ENCODE peak calls at places on chromosomes 2 and 18, in eight cellular contexts. One of them, this sample, is unnamed.

GRCh38 chr2:233422050-233422639 is 67.9 kb downstream of the DGKD start:
- DNase-seq in NCI-H774: no peak
- DNase-seq in transverse colon: peak
- DNase-seq in activated naive CD4-positive, alpha-beta T cell treated with anti-CD3 and anti-CD28 coated beads, Interleukin-2, amount 50 U/mL, for 16 hours: peak
- DNase-seq in ovary: no peak
- DNase-seq in GM04504: no peak
- DNase-seq in HT-29: peak
- DNase-seq in activated T-cell treated with anti-CD3 and anti-CD28 coated beads, Interleukin-2, amount 50 U/mL, for 48 hours: peak
- DNase-seq in this sample: peak

GRCh38 chr18:42274488-42275137 is 319.6 kb downstream of the PIK3C3 start:
- DNase-seq in NCI-H774: no peak
- DNase-seq in transverse colon: no peak
- DNase-seq in activated naive CD4-positive, alpha-beta T cell treated with anti-CD3 and anti-CD28 coated beads, Interleukin-2, amount 50 U/mL, for 16 hours: no peak
- DNase-seq in ovary: no peak
- DNase-seq in GM04504: peak
- DNase-seq in HT-29: no peak
- DNase-seq in activated T-cell treated with anti-CD3 and anti-CD28 coated beads, Interleukin-2, amount 50 U/mL, for 48 hours: no peak
- DNase-seq in this sample: no peak

GRCh38 chr2:8987413-8987812 is 16.1 kb downstream of the MBOAT2 start:
- DNase-seq in NCI-H774: no peak
- DNase-seq in transverse colon: no peak
- DNase-seq in activated naive CD4-positive, alpha-beta T cell treated with anti-CD3 and anti-CD28 coated beads, Interleukin-2, amount 50 U/mL, for 16 hours: no peak
- DNase-seq in ovary: no peak
- DNase-seq in GM04504: no peak
- DNase-seq in HT-29: no peak
- DNase-seq in activated T-cell treated with anti-CD3 and anti-CD28 coated beads, Interleukin-2, amount 50 U/mL, for 48 hours: no peak
- DNase-seq in this sample: no peak

GRCh38 chr18:48454146-48454796 is 45.1 kb upstream of the ZBTB7C start:
- DNase-seq in NCI-H774: no peak
- DNase-seq in transverse colon: no peak
- DNase-seq in activated naive CD4-positive, alpha-beta T cell treated with anti-CD3 and anti-CD28 coated beads, Interleukin-2, amount 50 U/mL, for 16 hours: no peak
- DNase-seq in ovary: no peak
- DNase-seq in GM04504: no peak
- DNase-seq in HT-29: peak
- DNase-seq in activated T-cell treated with anti-CD3 and anti-CD28 coated beads, Interleukin-2, amount 50 U/mL, for 48 hours: no peak
- DNase-seq in this sample: no peak

GRCh38 chr2:122610948-122611609 is 855.6 kb downstream of the TSN start:
- DNase-seq in NCI-H774: no peak
- DNase-seq in transverse colon: no peak
- DNase-seq in activated naive CD4-positive, alpha-beta T cell treated with anti-CD3 and anti-CD28 coated beads, Interleukin-2, amount 50 U/mL, for 16 hours: no peak
- DNase-seq in ovary: no peak
- DNase-seq in GM04504: no peak
- DNase-seq in HT-29: no peak
- DNase-seq in activated T-cell treated with anti-CD3 and anti-CD28 coated beads, Interleukin-2, amount 50 U/mL, for 48 hours: no peak
- DNase-seq in this sample: no peak

GRCh38 chr2:86470890-86471289 is 29.7 kb downstream of the KDM3A start:
- DNase-seq in NCI-H774: no peak
- DNase-seq in transverse colon: no peak
- DNase-seq in activated naive CD4-positive, alpha-beta T cell treated with anti-CD3 and anti-CD28 coated beads, Interleukin-2, amount 50 U/mL, for 16 hours: no peak
- DNase-seq in ovary: no peak
- DNase-seq in GM04504: no peak
- DNase-seq in HT-29: no peak
- DNase-seq in activated T-cell treated with anti-CD3 and anti-CD28 coated beads, Interleukin-2, amount 50 U/mL, for 48 hours: no peak
- DNase-seq in this sample: no peak

GRCh38 chr2:166573393-166573792 is 79.3 kb upstream of the SCN7A start:
- DNase-seq in NCI-H774: no peak
- DNase-seq in transverse colon: no peak
- DNase-seq in activated naive CD4-positive, alpha-beta T cell treated with anti-CD3 and anti-CD28 coated beads, Interleukin-2, amount 50 U/mL, for 16 hours: no peak
- DNase-seq in ovary: no peak
- DNase-seq in GM04504: no peak
- DNase-seq in HT-29: no peak
- DNase-seq in activated T-cell treated with anti-CD3 and anti-CD28 coated beads, Interleukin-2, amount 50 U/mL, for 48 hours: no peak
- DNase-seq in this sample: no peak

GRCh38 chr18:45320724-45321123 is 294.6 kb upstream of the SLC14A2 start:
- DNase-seq in NCI-H774: no peak
- DNase-seq in transverse colon: no peak
- DNase-seq in activated naive CD4-positive, alpha-beta T cell treated with anti-CD3 and anti-CD28 coated beads, Interleukin-2, amount 50 U/mL, for 16 hours: no peak
- DNase-seq in ovary: no peak
- DNase-seq in GM04504: no peak
- DNase-seq in HT-29: no peak
- DNase-seq in activated T-cell treated with anti-CD3 and anti-CD28 coated beads, Interleukin-2, amount 50 U/mL, for 48 hours: no peak
- DNase-seq in this sample: no peak

GRCh38 chr2:32484907-32485306 is 128.1 kb downstream of the BIRC6 start:
- DNase-seq in NCI-H774: no peak
- DNase-seq in transverse colon: no peak
- DNase-seq in activated naive CD4-positive, alpha-beta T cell treated with anti-CD3 and anti-CD28 coated beads, Interleukin-2, amount 50 U/mL, for 16 hours: no peak
- DNase-seq in ovary: no peak
- DNase-seq in GM04504: peak
- DNase-seq in HT-29: peak
- DNase-seq in activated T-cell treated with anti-CD3 and anti-CD28 coated beads, Interleukin-2, amount 50 U/mL, for 48 hours: no peak
- DNase-seq in this sample: no peak

GRCh38 chr2:172930871-172931255 is 144.8 kb upstream of the MAP3K20 start:
- DNase-seq in NCI-H774: no peak
- DNase-seq in transverse colon: no peak
- DNase-seq in activated naive CD4-positive, alpha-beta T cell treated with anti-CD3 and anti-CD28 coated beads, Interleukin-2, amount 50 U/mL, for 16 hours: no peak
- DNase-seq in ovary: no peak
- DNase-seq in GM04504: no peak
- DNase-seq in HT-29: no peak
- DNase-seq in activated T-cell treated with anti-CD3 and anti-CD28 coated beads, Interleukin-2, amount 50 U/mL, for 48 hours: no peak
- DNase-seq in this sample: no peak

GRCh38 chr18:3055201-3055600 is 42.3 kb upstream of the LPIN2 start:
- DNase-seq in NCI-H774: no peak
- DNase-seq in transverse colon: no peak
- DNase-seq in activated naive CD4-positive, alpha-beta T cell treated with anti-CD3 and anti-CD28 coated beads, Interleukin-2, amount 50 U/mL, for 16 hours: no peak
- DNase-seq in ovary: no peak
- DNase-seq in GM04504: no peak
- DNase-seq in HT-29: no peak
- DNase-seq in activated T-cell treated with anti-CD3 and anti-CD28 coated beads, Interleukin-2, amount 50 U/mL, for 48 hours: no peak
- DNase-seq in this sample: no peak

GRCh38 chr18:63131106-63131943 is 188.2 kb downstream of the BCL2 start:
- DNase-seq in NCI-H774: no peak
- DNase-seq in transverse colon: peak
- DNase-seq in activated naive CD4-positive, alpha-beta T cell treated with anti-CD3 and anti-CD28 coated beads, Interleukin-2, amount 50 U/mL, for 16 hours: peak
- DNase-seq in ovary: no peak
- DNase-seq in GM04504: peak
- DNase-seq in HT-29: peak
- DNase-seq in activated T-cell treated with anti-CD3 and anti-CD28 coated beads, Interleukin-2, amount 50 U/mL, for 48 hours: peak
- DNase-seq in this sample: no peak

GRCh38 chr2:58870704-58871103 is 629.6 kb upstream of the FANCL start:
- DNase-seq in NCI-H774: no peak
- DNase-seq in transverse colon: no peak
- DNase-seq in activated naive CD4-positive, alpha-beta T cell treated with anti-CD3 and anti-CD28 coated beads, Interleukin-2, amount 50 U/mL, for 16 hours: no peak
- DNase-seq in ovary: no peak
- DNase-seq in GM04504: no peak
- DNase-seq in HT-29: peak
- DNase-seq in activated T-cell treated with anti-CD3 and anti-CD28 coated beads, Interleukin-2, amount 50 U/mL, for 48 hours: no peak
- DNase-seq in this sample: no peak

GRCh38 chr2:230824406-230824978 is 40.2 kb upstream of the ITM2C start:
- DNase-seq in NCI-H774: peak
- DNase-seq in transverse colon: peak
- DNase-seq in activated naive CD4-positive, alpha-beta T cell treated with anti-CD3 and anti-CD28 coated beads, Interleukin-2, amount 50 U/mL, for 16 hours: peak
- DNase-seq in ovary: peak
- DNase-seq in GM04504: peak
- DNase-seq in HT-29: peak
- DNase-seq in activated T-cell treated with anti-CD3 and anti-CD28 coated beads, Interleukin-2, amount 50 U/mL, for 48 hours: peak
- DNase-seq in this sample: peak

GRCh38 chr2:42906557-42907380 is 114.4 kb upstream of the HAAO start:
- DNase-seq in NCI-H774: peak
- DNase-seq in transverse colon: peak
- DNase-seq in activated naive CD4-positive, alpha-beta T cell treated with anti-CD3 and anti-CD28 coated beads, Interleukin-2, amount 50 U/mL, for 16 hours: no peak
- DNase-seq in ovary: peak
- DNase-seq in GM04504: no peak
- DNase-seq in HT-29: peak
- DNase-seq in activated T-cell treated with anti-CD3 and anti-CD28 coated beads, Interleukin-2, amount 50 U/mL, for 48 hours: no peak
- DNase-seq in this sample: no peak

GRCh38 chr2:207160115-207160514 is 5.6 kb downstream of the KLF7 start:
- DNase-seq in NCI-H774: no peak
- DNase-seq in transverse colon: no peak
- DNase-seq in activated naive CD4-positive, alpha-beta T cell treated with anti-CD3 and anti-CD28 coated beads, Interleukin-2, amount 50 U/mL, for 16 hours: no peak
- DNase-seq in ovary: no peak
- DNase-seq in GM04504: no peak
- DNase-seq in HT-29: no peak
- DNase-seq in activated T-cell treated with anti-CD3 and anti-CD28 coated beads, Interleukin-2, amount 50 U/mL, for 48 hours: no peak
- DNase-seq in this sample: no peak

GRCh38 chr2:210502997-210503621 is 26.6 kb upstream of the LANCL1 start:
- DNase-seq in NCI-H774: peak
- DNase-seq in transverse colon: peak
- DNase-seq in activated naive CD4-positive, alpha-beta T cell treated with anti-CD3 and anti-CD28 coated beads, Interleukin-2, amount 50 U/mL, for 16 hours: no peak
- DNase-seq in ovary: peak
- DNase-seq in GM04504: peak
- DNase-seq in HT-29: peak
- DNase-seq in activated T-cell treated with anti-CD3 and anti-CD28 coated beads, Interleukin-2, amount 50 U/mL, for 48 hours: peak
- DNase-seq in this sample: peak

GRCh38 chr2:62653582-62654422 is 51.7 kb upstream of the EHBP1 start:
- DNase-seq in NCI-H774: no peak
- DNase-seq in transverse colon: no peak
- DNase-seq in activated naive CD4-positive, alpha-beta T cell treated with anti-CD3 and anti-CD28 coated beads, Interleukin-2, amount 50 U/mL, for 16 hours: no peak
- DNase-seq in ovary: no peak
- DNase-seq in GM04504: no peak
- DNase-seq in HT-29: peak
- DNase-seq in activated T-cell treated with anti-CD3 and anti-CD28 coated beads, Interleukin-2, amount 50 U/mL, for 48 hours: no peak
- DNase-seq in this sample: no peak

GRCh38 chr2:135998842-135999241 is 13.4 kb upstream of the DARS1 start:
- DNase-seq in NCI-H774: no peak
- DNase-seq in transverse colon: no peak
- DNase-seq in activated naive CD4-positive, alpha-beta T cell treated with anti-CD3 and anti-CD28 coated beads, Interleukin-2, amount 50 U/mL, for 16 hours: no peak
- DNase-seq in ovary: no peak
- DNase-seq in GM04504: no peak
- DNase-seq in HT-29: no peak
- DNase-seq in activated T-cell treated with anti-CD3 and anti-CD28 coated beads, Interleukin-2, amount 50 U/mL, for 48 hours: no peak
- DNase-seq in this sample: no peak

GRCh38 chr2:26485725-26486418 is 7.9 kb upstream of the OTOF start:
- DNase-seq in NCI-H774: no peak
- DNase-seq in transverse colon: no peak
- DNase-seq in activated naive CD4-positive, alpha-beta T cell treated with anti-CD3 and anti-CD28 coated beads, Interleukin-2, amount 50 U/mL, for 16 hours: no peak
- DNase-seq in ovary: no peak
- DNase-seq in GM04504: no peak
- DNase-seq in HT-29: no peak
- DNase-seq in activated T-cell treated with anti-CD3 and anti-CD28 coated beads, Interleukin-2, amount 50 U/mL, for 48 hours: no peak
- DNase-seq in this sample: no peak

GRCh38 chr2:129733579-129733978 is 245.9 kb upstream of the RAB6C start:
- DNase-seq in NCI-H774: no peak
- DNase-seq in transverse colon: no peak
- DNase-seq in activated naive CD4-positive, alpha-beta T cell treated with anti-CD3 and anti-CD28 coated beads, Interleukin-2, amount 50 U/mL, for 16 hours: no peak
- DNase-seq in ovary: no peak
- DNase-seq in GM04504: no peak
- DNase-seq in HT-29: no peak
- DNase-seq in activated T-cell treated with anti-CD3 and anti-CD28 coated beads, Interleukin-2, amount 50 U/mL, for 48 hours: no peak
- DNase-seq in this sample: no peak

GRCh38 chr2:30733829-30734520 is 73.3 kb downstream of the CAPN13 start:
- DNase-seq in NCI-H774: no peak
- DNase-seq in transverse colon: no peak
- DNase-seq in activated naive CD4-positive, alpha-beta T cell treated with anti-CD3 and anti-CD28 coated beads, Interleukin-2, amount 50 U/mL, for 16 hours: no peak
- DNase-seq in ovary: no peak
- DNase-seq in GM04504: no peak
- DNase-seq in HT-29: no peak
- DNase-seq in activated T-cell treated with anti-CD3 and anti-CD28 coated beads, Interleukin-2, amount 50 U/mL, for 48 hours: no peak
- DNase-seq in this sample: no peak

GRCh38 chr2:68937346-68938055 is 15.2 kb downstream of the GKN2 start:
- DNase-seq in NCI-H774: no peak
- DNase-seq in transverse colon: no peak
- DNase-seq in activated naive CD4-positive, alpha-beta T cell treated with anti-CD3 and anti-CD28 coated beads, Interleukin-2, amount 50 U/mL, for 16 hours: no peak
- DNase-seq in ovary: no peak
- DNase-seq in GM04504: no peak
- DNase-seq in HT-29: no peak
- DNase-seq in activated T-cell treated with anti-CD3 and anti-CD28 coated beads, Interleukin-2, amount 50 U/mL, for 48 hours: no peak
- DNase-seq in this sample: no peak

GRCh38 chr2:149466635-149467034 is 120.9 kb downstream of the MMADHC start:
- DNase-seq in NCI-H774: no peak
- DNase-seq in transverse colon: no peak
- DNase-seq in activated naive CD4-positive, alpha-beta T cell treated with anti-CD3 and anti-CD28 coated beads, Interleukin-2, amount 50 U/mL, for 16 hours: no peak
- DNase-seq in ovary: no peak
- DNase-seq in GM04504: no peak
- DNase-seq in HT-29: no peak
- DNase-seq in activated T-cell treated with anti-CD3 and anti-CD28 coated beads, Interleukin-2, amount 50 U/mL, for 48 hours: no peak
- DNase-seq in this sample: no peak

GRCh38 chr2:220887880-220888279 is 684.2 kb downstream of the EPHA4 start:
- DNase-seq in NCI-H774: no peak
- DNase-seq in transverse colon: no peak
- DNase-seq in activated naive CD4-positive, alpha-beta T cell treated with anti-CD3 and anti-CD28 coated beads, Interleukin-2, amount 50 U/mL, for 16 hours: no peak
- DNase-seq in ovary: no peak
- DNase-seq in GM04504: no peak
- DNase-seq in HT-29: no peak
- DNase-seq in activated T-cell treated with anti-CD3 and anti-CD28 coated beads, Interleukin-2, amount 50 U/mL, for 48 hours: no peak
- DNase-seq in this sample: no peak

GRCh38 chr2:127893494-127893893 is 7.7 kb upstream of the AMMECR1L start:
- DNase-seq in NCI-H774: no peak
- DNase-seq in transverse colon: no peak
- DNase-seq in activated naive CD4-positive, alpha-beta T cell treated with anti-CD3 and anti-CD28 coated beads, Interleukin-2, amount 50 U/mL, for 16 hours: no peak
- DNase-seq in ovary: no peak
- DNase-seq in GM04504: no peak
- DNase-seq in HT-29: no peak
- DNase-seq in activated T-cell treated with anti-CD3 and anti-CD28 coated beads, Interleukin-2, amount 50 U/mL, for 48 hours: no peak
- DNase-seq in this sample: no peak

GRCh38 chr2:43462866-43463641 is 132.8 kb downstream of the THADA start:
- DNase-seq in NCI-H774: peak
- DNase-seq in transverse colon: no peak
- DNase-seq in activated naive CD4-positive, alpha-beta T cell treated with anti-CD3 and anti-CD28 coated beads, Interleukin-2, amount 50 U/mL, for 16 hours: no peak
- DNase-seq in ovary: no peak
- DNase-seq in GM04504: no peak
- DNase-seq in HT-29: peak
- DNase-seq in activated T-cell treated with anti-CD3 and anti-CD28 coated beads, Interleukin-2, amount 50 U/mL, for 48 hours: no peak
- DNase-seq in this sample: peak

GRCh38 chr2:191165190-191165643 is 14.4 kb upstream of the STAT4 start:
- DNase-seq in NCI-H774: peak
- DNase-seq in transverse colon: no peak
- DNase-seq in activated naive CD4-positive, alpha-beta T cell treated with anti-CD3 and anti-CD28 coated beads, Interleukin-2, amount 50 U/mL, for 16 hours: no peak
- DNase-seq in ovary: no peak
- DNase-seq in GM04504: no peak
- DNase-seq in HT-29: peak
- DNase-seq in activated T-cell treated with anti-CD3 and anti-CD28 coated beads, Interleukin-2, amount 50 U/mL, for 48 hours: no peak
- DNase-seq in this sample: no peak

GRCh38 chr2:208978966-208979365 is 444.9 kb upstream of the MAP2 start:
- DNase-seq in NCI-H774: no peak
- DNase-seq in transverse colon: no peak
- DNase-seq in activated naive CD4-positive, alpha-beta T cell treated with anti-CD3 and anti-CD28 coated beads, Interleukin-2, amount 50 U/mL, for 16 hours: no peak
- DNase-seq in ovary: no peak
- DNase-seq in GM04504: no peak
- DNase-seq in HT-29: no peak
- DNase-seq in activated T-cell treated with anti-CD3 and anti-CD28 coated beads, Interleukin-2, amount 50 U/mL, for 48 hours: no peak
- DNase-seq in this sample: no peak

GRCh38 chr18:24268784-24269550 is 128.7 kb downstream of the OSBPL1A start:
- DNase-seq in NCI-H774: no peak
- DNase-seq in transverse colon: peak
- DNase-seq in activated naive CD4-positive, alpha-beta T cell treated with anti-CD3 and anti-CD28 coated beads, Interleukin-2, amount 50 U/mL, for 16 hours: no peak
- DNase-seq in ovary: no peak
- DNase-seq in GM04504: no peak
- DNase-seq in HT-29: peak
- DNase-seq in activated T-cell treated with anti-CD3 and anti-CD28 coated beads, Interleukin-2, amount 50 U/mL, for 48 hours: no peak
- DNase-seq in this sample: no peak

GRCh38 chr2:40957508-40957907 is 505.6 kb upstream of the SLC8A1 start:
- DNase-seq in NCI-H774: no peak
- DNase-seq in transverse colon: no peak
- DNase-seq in activated naive CD4-positive, alpha-beta T cell treated with anti-CD3 and anti-CD28 coated beads, Interleukin-2, amount 50 U/mL, for 16 hours: no peak
- DNase-seq in ovary: no peak
- DNase-seq in GM04504: no peak
- DNase-seq in HT-29: no peak
- DNase-seq in activated T-cell treated with anti-CD3 and anti-CD28 coated beads, Interleukin-2, amount 50 U/mL, for 48 hours: no peak
- DNase-seq in this sample: no peak

GRCh38 chr2:159362816-159363251 is 76.3 kb upstream of the WDSUB1 start:
- DNase-seq in NCI-H774: no peak
- DNase-seq in transverse colon: no peak
- DNase-seq in activated naive CD4-positive, alpha-beta T cell treated with anti-CD3 and anti-CD28 coated beads, Interleukin-2, amount 50 U/mL, for 16 hours: no peak
- DNase-seq in ovary: no peak
- DNase-seq in GM04504: no peak
- DNase-seq in HT-29: no peak
- DNase-seq in activated T-cell treated with anti-CD3 and anti-CD28 coated beads, Interleukin-2, amount 50 U/mL, for 48 hours: no peak
- DNase-seq in this sample: no peak

GRCh38 chr2:25074826-25075225 is 33.0 kb downstream of the EFR3B start:
- DNase-seq in NCI-H774: no peak
- DNase-seq in transverse colon: no peak
- DNase-seq in activated naive CD4-positive, alpha-beta T cell treated with anti-CD3 and anti-CD28 coated beads, Interleukin-2, amount 50 U/mL, for 16 hours: no peak
- DNase-seq in ovary: no peak
- DNase-seq in GM04504: no peak
- DNase-seq in HT-29: no peak
- DNase-seq in activated T-cell treated with anti-CD3 and anti-CD28 coated beads, Interleukin-2, amount 50 U/mL, for 48 hours: no peak
- DNase-seq in this sample: no peak

This sample was measured in NCI-H2029.